ENCODE peak calls at places on chromosomes 6 and 20, in eight cellular contexts. J, K, B, I, X, P, Y and Z are unnamed samples.

GRCh38 chr20:12966468-12967085 is 42.2 kb upstream of the SPTLC3 start:
- DNase-seq in J (peak; percentile 24), Y (no peak), K (peak; percentile 48), X (no peak), I (no peak), B (peak; percentile 70), P (no peak), Z (no peak)

GRCh38 chr6:97198181-97198580 is 84.8 kb downstream of the MMS22L start:
- DNase-seq in J (no peak), K (no peak), Y (no peak), P (no peak), X (no peak), I (no peak), B (peak; percentile 55), Z (no peak)

GRCh38 chr6:93786474-93787330 is 367.3 kb upstream of the EPHA7 start:
- DNase-seq in X (no peak), J (no peak), P (no peak), Y (no peak), K (peak; percentile 79), I (no peak), B (no peak), Z (no peak)

GRCh38 chr6:112743343-112743742 is 396.2 kb downstream of the RFPL4B start:
- DNase-seq in Y (no peak), P (no peak), B (no peak), K (no peak), J (no peak), I (no peak), X (no peak), Z (no peak)

GRCh38 chr6:44833248-44833647 is 445.7 kb downstream of the CDC5L start:
- DNase-seq in P (no peak), I (no peak), X (no peak), Y (no peak), J (no peak), B (no peak), K (no peak), Z (no peak)

GRCh38 chr20:56202493-56203077 is 45.9 kb upstream of the MC3R start:
- DNase-seq in Y (no peak), I (no peak), J (peak; percentile 11), X (no peak), K (no peak), B (peak; percentile 10), P (no peak), Z (no peak)

GRCh38 chr6:41964201-41964887 is 22.7 kb upstream of the CCND3 start:
- DNase-seq in J (no peak), P (no peak), X (no peak), Y (no peak), I (no peak), K (no peak), B (no peak), Z (no peak)

GRCh38 chr6:140858381-140858971 is 1274.2 kb upstream of the GJE1 start:
- DNase-seq in P (no peak), X (no peak), Y (no peak), K (no peak), I (no peak), J (peak; percentile 55), B (no peak), Z (no peak)

GRCh38 chr6:87784690-87785089 is 82.7 kb upstream of the AKIRIN2 start:
- DNase-seq in P (no peak), J (no peak), B (no peak), K (no peak), X (no peak), I (no peak), Y (no peak), Z (no peak)

GRCh38 chr20:5767493-5768098 is 17.4 kb downstream of the SHLD1 start:
- DNase-seq in I (no peak), K (no peak), B (no peak), X (no peak), Y (no peak), P (no peak), J (no peak), Z (no peak)

GRCh38 chr6:124372076-124372475 is 568.4 kb downstream of the NKAIN2 start:
- DNase-seq in J (no peak), Y (no peak), I (no peak), K (no peak), B (no peak), X (no peak), P (no peak), Z (no peak)

GRCh38 chr20:41095110-41095969 is 42.0 kb upstream of the PLCG1 start:
- DNase-seq in J (peak; percentile 68), P (peak; percentile 26), B (peak; percentile 76), X (no peak), K (peak; percentile 46), Y (peak; percentile 85), I (peak; percentile 64), Z (no peak)

GRCh38 chr6:16929814-16930213 is 168.6 kb upstream of the ATXN1 start:
- DNase-seq in B (peak; percentile 85), K (no peak), X (no peak), Y (no peak), J (peak; percentile 93), P (no peak), I (no peak), Z (no peak)

GRCh38 chr6:47924001-47924400 is 142.2 kb downstream of the OPN5 start:
- DNase-seq in X (no peak), K (no peak), J (no peak), B (no peak), I (no peak), P (no peak), Y (no peak), Z (no peak)

GRCh38 chr6:35463292-35463691 is 4.9 kb upstream of the RPL10A start:
- DNase-seq in K (no peak), J (no peak), X (no peak), Y (no peak), B (no peak), P (no peak), I (no peak), Z (no peak)

GRCh38 chr20:24580006-24580405 is 110.6 kb downstream of the SYNDIG1 start:
- DNase-seq in P (no peak), K (no peak), J (no peak), X (no peak), I (no peak), B (no peak), Y (no peak), Z (no peak)